ENCODE peak calls at places on chromosome 20, in eight cellular contexts. N, V, O, D, A, U, Y and W are unnamed samples.
A peak's percentile ranks its signal among the peaks of the same experiment; 100 is the strongest.

GRCh38 chr20:10856237-10856636 is 182.4 kb upstream of the JAG1 start:
- DNase-seq in V (no peak), A (no peak), Y (no peak), O (no peak), N (peak; percentile 90), D (no peak), U (no peak), W (no peak)

GRCh38 chr20:11906626-11907480 is 10.8 kb upstream of the BTBD3 start:
- DNase-seq in U (no peak), D (no peak), A (no peak), Y (no peak), N (peak; percentile 44), O (no peak), V (no peak), W (no peak)

GRCh38 chr20:43812216-43812615 is 85.4 kb upstream of the GTSF1L start:
- DNase-seq in O (no peak), U (no peak), D (no peak), A (no peak), V (no peak), Y (no peak), N (no peak), W (no peak)

GRCh38 chr20:56628015-56628872 is 862 bp upstream of the TFAP2C start:
- DNase-seq in U (no peak), N (no peak), V (no peak), O (no peak), Y (no peak), A (no peak), D (peak; percentile 55), W (peak; percentile 47)

GRCh38 chr20:49602370-49603208 is 34.7 kb upstream of the PTGIS start:
- DNase-seq in A (no peak), D (no peak), Y (peak; percentile 53), U (no peak), V (no peak), N (no peak), O (no peak), W (no peak)

GRCh38 chr20:61743606-61744005 is 322.1 kb downstream of the TAF4 start:
- DNase-seq in A (no peak), V (no peak), N (no peak), Y (peak; percentile 40), D (no peak), U (no peak), O (peak; percentile 41), W (no peak)

GRCh38 chr20:51512645-51513044 is 29.9 kb downstream of the NFATC2 start:
- DNase-seq in U (no peak), Y (no peak), V (no peak), D (no peak), N (no peak), A (no peak), O (no peak), W (no peak)

GRCh38 chr20:18683839-18684238 is 96.0 kb downstream of the DTD1 start:
- DNase-seq in U (no peak), N (no peak), O (no peak), D (peak; percentile 75), A (no peak), Y (no peak), V (no peak), W (no peak)

GRCh38 chr20:36836591-36837329 is 39.2 kb upstream of the TLDC2 start:
- DNase-seq in D (peak; percentile 96), V (no peak), A (no peak), O (peak; percentile 78), Y (no peak), N (peak; percentile 63), U (peak; percentile 71), W (peak; percentile 77)

GRCh38 chr20:45415822-45416637 is at the start of gene PIGT:
- DNase-seq in D (peak; percentile 93), V (peak; percentile 80), N (peak; percentile 90), O (peak; percentile 92), A (peak; percentile 77), U (peak; percentile 78), Y (peak; percentile 91), W (peak; percentile 86)

GRCh38 chr20:45833030-45833882 is at the start of gene SNX21:
- DNase-seq in V (peak; percentile 90), A (no peak), O (peak; percentile 91), N (peak; percentile 67), Y (peak; percentile 94), D (peak; percentile 93), U (peak; percentile 93), W (peak; percentile 96)

GRCh38 chr20:59455392-59456341 is 148.7 kb upstream of the PHACTR3 start:
- DNase-seq in V (no peak), N (peak; percentile 57), D (peak; percentile 68), Y (peak; percentile 60), A (no peak), U (no peak), O (peak; percentile 53), W (no peak)

GRCh38 chr20:12967932-12968331 is 40.8 kb upstream of the SPTLC3 start:
- DNase-seq in N (no peak), V (no peak), O (no peak), U (no peak), D (no peak), A (no peak), Y (no peak), W (no peak)
- H3K27me3 ChIP-seq in N (no peaks in the 10 kb centered on the region), V (no peaks in the 10 kb centered on the region), O (no peaks in the 10 kb centered on the region), U (no peaks in the 10 kb centered on the region), D (no peaks in the 10 kb centered on the region), A (no peaks in the 10 kb centered on the region), Y (no peaks in the 10 kb centered on the region), W (no peaks in the 10 kb centered on the region)

GRCh38 chr20:1952737-1953530 is 40.9 kb downstream of the PDYN start:
- DNase-seq in D (no peak), U (peak; percentile 3), N (peak; percentile 27), O (no peak), V (no peak), Y (no peak), A (no peak), W (no peak)
- H3K4me1 ChIP-seq in D (peaks cover 48% of the 10 kb centered on the region), U (no peaks in the 10 kb centered on the region), N (no peaks in the 10 kb centered on the region), O (no peaks in the 10 kb centered on the region), V (peaks cover 22% of the 10 kb centered on the region), Y (peaks cover 6% of the 10 kb centered on the region), A (no peaks in the 10 kb centered on the region), W (no peaks in the 10 kb centered on the region)

GRCh38 chr20:3846378-3846739 is 275 bp upstream of the MAVS start:
- DNase-seq in D (no peak), U (no peak), A (no peak), V (no peak), O (no peak), N (no peak), Y (peak; percentile 71), W (no peak)

GRCh38 chr20:3847419-3847940 is 846 bp downstream of the MAVS start:
- DNase-seq in N (peak; percentile 28), A (no peak), O (no peak), U (no peak), Y (no peak), V (no peak), D (no peak), W (no peak)

GRCh38 chr20:3848565-3848964 is 1.9 kb downstream of the MAVS start:
- DNase-seq in Y (no peak), A (no peak), U (no peak), D (no peak), N (no peak), V (no peak), O (no peak), W (no peak)

GRCh38 chr20:3843490-3843889 is 3.1 kb upstream of the MAVS start:
- DNase-seq in O (no peak), D (no peak), V (no peak), Y (no peak), N (peak; percentile 42), U (no peak), A (no peak), W (no peak)

DNA sequence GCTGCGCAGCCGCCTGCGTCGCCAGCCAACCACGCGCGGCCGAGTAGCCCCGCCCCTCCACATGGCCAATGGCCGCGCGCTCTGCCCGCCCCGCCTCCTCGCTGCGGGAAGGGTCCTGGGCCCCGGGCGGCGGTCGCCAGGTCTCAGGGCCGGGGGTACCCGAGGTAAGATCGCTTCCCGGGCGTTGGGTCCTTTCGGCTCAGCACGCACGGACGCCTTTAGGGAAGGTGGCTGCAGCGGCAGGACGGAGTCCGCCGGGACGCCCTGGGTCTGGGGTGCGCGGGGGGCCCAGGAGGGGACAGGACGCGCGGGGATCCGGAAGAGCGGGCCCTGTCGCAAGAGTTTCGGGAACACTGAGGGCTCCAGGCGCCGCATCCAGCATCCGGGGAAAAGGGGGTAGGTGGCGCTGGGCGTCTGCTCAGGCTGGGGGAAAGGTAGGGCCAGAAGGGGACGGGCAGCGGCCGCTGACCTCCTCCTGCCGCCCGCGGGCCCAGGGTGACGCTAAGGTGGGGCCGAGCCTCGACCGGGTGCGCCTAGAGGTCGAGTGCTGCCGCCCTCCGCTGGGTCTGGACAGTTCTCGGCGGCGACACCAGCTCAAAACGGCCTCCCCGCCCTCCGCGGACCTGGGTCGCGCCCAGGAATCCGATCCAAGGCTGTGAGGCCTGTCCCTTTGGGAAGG is at the start of gene MAVS:
- DNase-seq in Y (peak; percentile 95), N (peak; percentile 88), V (peak; percentile 80), A (peak; percentile 67), D (peak; percentile 95), U (peak; percentile 90), O (peak; percentile 92), W (peak; percentile 97)
- H3K4me3 ChIP-seq in Y (peak within 1 kb of the TSS; percentile 100), N (peak within 1 kb of the TSS; percentile 100), V (peak within 1 kb of the TSS; percentile 82), A (peak within 1 kb of the TSS; percentile 87), D (peak within 1 kb of the TSS; percentile 88), U (peak within 1 kb of the TSS; percentile 98), O (peak within 1 kb of the TSS; percentile 22), W (peak within 1 kb of the TSS; percentile 79)

GRCh38 chr20:3085571-3086072 is 1.1 kb upstream of the AVP start:
- DNase-seq in O (no peak), A (no peak), V (no peak), D (no peak), N (no peak), U (no peak), Y (no peak), W (no peak)

GRCh38 chr20:3084986-3085360 is 449 bp upstream of the AVP start:
- DNase-seq in V (no peak), U (no peak), N (no peak), O (no peak), Y (no peak), A (no peak), D (no peak), W (no peak)

GRCh38 chr20:3082955-3083952 is 1.3 kb downstream of the AVP start:
- DNase-seq in V (no peak), Y (no peak), N (peak; percentile 25), O (no peak), U (no peak), D (peak; percentile 55), A (no peak), W (no peak)

GRCh38 chr20:3082306-3082951 is 2.1 kb downstream of the AVP start:
- DNase-seq in O (no peak), A (no peak), Y (no peak), V (no peak), D (peak; percentile 40), U (no peak), N (no peak), W (no peak)

DNA sequence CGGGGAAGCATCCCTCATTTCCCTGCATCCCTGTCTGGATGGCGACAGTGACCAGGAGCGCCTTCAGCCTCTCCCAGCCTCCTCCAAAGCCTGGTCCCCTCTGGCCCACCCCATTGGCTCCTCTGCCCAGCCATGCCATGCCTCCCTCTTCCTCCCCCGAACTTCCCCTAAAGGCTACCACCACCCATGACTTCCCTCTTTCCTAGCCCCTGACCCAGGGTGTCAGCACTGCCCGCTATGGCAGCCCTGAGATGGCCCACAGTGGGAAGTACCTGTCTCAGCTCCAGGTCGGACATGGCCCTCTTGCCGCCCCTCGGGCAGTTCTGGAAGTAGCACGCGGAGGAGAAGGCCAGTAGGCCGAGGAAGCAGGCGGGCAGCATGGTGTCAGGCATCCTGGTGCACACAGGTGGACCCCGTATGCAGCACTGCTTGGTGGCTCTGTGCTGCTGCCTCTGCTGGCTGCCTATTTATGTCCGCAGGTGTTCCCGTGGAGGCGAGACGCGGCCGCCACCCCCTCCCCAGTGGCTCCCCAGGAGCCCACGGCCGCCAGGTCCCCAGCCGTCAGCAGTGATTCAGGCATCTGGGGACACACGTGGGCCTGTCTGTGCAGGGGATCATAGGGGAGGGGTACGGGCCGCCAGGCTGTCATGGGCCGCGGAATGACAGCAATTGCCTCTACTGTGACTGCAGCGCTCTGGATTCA is at the start of gene AVP:
- DNase-seq in N (no peak), V (no peak), A (no peak), U (no peak), O (no peak), Y (no peak), D (no peak), W (no peak)
- H3K27me3 ChIP-seq in N (peaks cover 6% of the 10 kb centered on the region), V (peaks cover 60% of the 10 kb centered on the region), A (peaks cover 18% of the 10 kb centered on the region), U (no peaks in the 10 kb centered on the region), O (no peaks in the 10 kb centered on the region), Y (peaks cover 37% of the 10 kb centered on the region), D (peaks cover 53% of the 10 kb centered on the region), W (no peaks in the 10 kb centered on the region)